ENCODE peak calls at places on chromosome 5, in nine cellular contexts. One of them, this sample, is unnamed.

GRCh38 chr5:54745599-54745998 is 228.0 kb downstream of the SNX18 start:
- DNase-seq in ELR: no peak
- DNase-seq in esophagus squamous epithelium: no peak
- DNase-seq in sciatic nerve: no peak
- DNase-seq in stimulated activated CD4-positive, alpha-beta T cell treated with anti-CD3 and anti-CD28 coated beads, Interleukin-12 subunit alpha, Interleukin-12 subunit beta, amount 100 ng/mL, for 24 hours: no peak
- DNase-seq in pancreas: no peak
- DNase-seq in fibroblast of the aortic adventitia: no peak
- DNase-seq in CD8-positive, alpha-beta memory T cell: no peak
- DNase-seq in A549: no peak
- DNase-seq in this sample: no peak

GRCh38 chr5:158658439-158659230 is 441.1 kb downstream of the EBF1 start:
- DNase-seq in stimulated activated CD4-positive, alpha-beta T cell treated with anti-CD3 and anti-CD28 coated beads, Interleukin-12 subunit alpha, Interleukin-12 subunit beta, amount 100 ng/mL, for 24 hours: no peak
- DNase-seq in A549: no peak
- DNase-seq in ELR: no peak
- DNase-seq in CD8-positive, alpha-beta memory T cell: no peak
- DNase-seq in fibroblast of the aortic adventitia: peak; percentile 56
- DNase-seq in esophagus squamous epithelium: no peak
- DNase-seq in sciatic nerve: no peak
- DNase-seq in pancreas: no peak
- DNase-seq in this sample: no peak

GRCh38 chr5:6349387-6349786 is 29.0 kb downstream of the MED10 start:
- DNase-seq in stimulated activated CD4-positive, alpha-beta T cell treated with anti-CD3 and anti-CD28 coated beads, Interleukin-12 subunit alpha, Interleukin-12 subunit beta, amount 100 ng/mL, for 24 hours: no peak
- DNase-seq in fibroblast of the aortic adventitia: no peak
- DNase-seq in esophagus squamous epithelium: no peak
- DNase-seq in CD8-positive, alpha-beta memory T cell: no peak
- DNase-seq in ELR: no peak
- DNase-seq in pancreas: no peak
- DNase-seq in sciatic nerve: no peak
- DNase-seq in A549: no peak
- DNase-seq in this sample: no peak

GRCh38 chr5:17282283-17283120 is 65.1 kb downstream of the BASP1 start:
- DNase-seq in pancreas: no peak
- DNase-seq in A549: no peak
- DNase-seq in sciatic nerve: no peak
- DNase-seq in CD8-positive, alpha-beta memory T cell: no peak
- DNase-seq in esophagus squamous epithelium: peak; percentile 3
- DNase-seq in ELR: no peak
- DNase-seq in fibroblast of the aortic adventitia: peak; percentile 6
- DNase-seq in stimulated activated CD4-positive, alpha-beta T cell treated with anti-CD3 and anti-CD28 coated beads, Interleukin-12 subunit alpha, Interleukin-12 subunit beta, amount 100 ng/mL, for 24 hours: no peak
- DNase-seq in this sample: peak; percentile 8

GRCh38 chr5:133242221-133242835 is 190.5 kb downstream of the HSPA4 start:
- DNase-seq in CD8-positive, alpha-beta memory T cell: no peak
- DNase-seq in A549: no peak
- DNase-seq in sciatic nerve: no peak
- DNase-seq in stimulated activated CD4-positive, alpha-beta T cell treated with anti-CD3 and anti-CD28 coated beads, Interleukin-12 subunit alpha, Interleukin-12 subunit beta, amount 100 ng/mL, for 24 hours: no peak
- DNase-seq in ELR: peak; percentile 17
- DNase-seq in pancreas: no peak
- DNase-seq in esophagus squamous epithelium: no peak
- DNase-seq in fibroblast of the aortic adventitia: no peak
- DNase-seq in this sample: no peak

GRCh38 chr5:170266570-170267379 is 30.8 kb downstream of the LCP2 start:
- DNase-seq in pancreas: no peak
- DNase-seq in sciatic nerve: no peak
- DNase-seq in CD8-positive, alpha-beta memory T cell: peak; percentile 49
- DNase-seq in ELR: no peak
- DNase-seq in esophagus squamous epithelium: no peak
- DNase-seq in stimulated activated CD4-positive, alpha-beta T cell treated with anti-CD3 and anti-CD28 coated beads, Interleukin-12 subunit alpha, Interleukin-12 subunit beta, amount 100 ng/mL, for 24 hours: no peak
- DNase-seq in A549: no peak
- DNase-seq in fibroblast of the aortic adventitia: no peak
- DNase-seq in this sample: no peak

GRCh38 chr5:130135506-130135905 is 231.2 kb downstream of the CHSY3 start:
- DNase-seq in pancreas: no peak
- DNase-seq in stimulated activated CD4-positive, alpha-beta T cell treated with anti-CD3 and anti-CD28 coated beads, Interleukin-12 subunit alpha, Interleukin-12 subunit beta, amount 100 ng/mL, for 24 hours: no peak
- DNase-seq in sciatic nerve: no peak
- DNase-seq in esophagus squamous epithelium: no peak
- DNase-seq in A549: no peak
- DNase-seq in ELR: peak; percentile 27
- DNase-seq in fibroblast of the aortic adventitia: peak; percentile 79
- DNase-seq in CD8-positive, alpha-beta memory T cell: no peak
- DNase-seq in this sample: peak; percentile 1

GRCh38 chr5:151107738-151108520 is 27.1 kb upstream of the TNIP1 start:
- DNase-seq in CD8-positive, alpha-beta memory T cell: no peak
- DNase-seq in sciatic nerve: no peak
- DNase-seq in A549: no peak
- DNase-seq in pancreas: peak; percentile 87
- DNase-seq in ELR: no peak
- DNase-seq in fibroblast of the aortic adventitia: peak; percentile 60
- DNase-seq in esophagus squamous epithelium: no peak
- DNase-seq in stimulated activated CD4-positive, alpha-beta T cell treated with anti-CD3 and anti-CD28 coated beads, Interleukin-12 subunit alpha, Interleukin-12 subunit beta, amount 100 ng/mL, for 24 hours: no peak
- DNase-seq in this sample: no peak

GRCh38 chr5:140555747-140556312 is 1.4 kb downstream of the SRA1 start:
- DNase-seq in ELR: no peak
- DNase-seq in sciatic nerve: no peak
- DNase-seq in fibroblast of the aortic adventitia: no peak
- DNase-seq in CD8-positive, alpha-beta memory T cell: no peak
- DNase-seq in esophagus squamous epithelium: no peak
- DNase-seq in stimulated activated CD4-positive, alpha-beta T cell treated with anti-CD3 and anti-CD28 coated beads, Interleukin-12 subunit alpha, Interleukin-12 subunit beta, amount 100 ng/mL, for 24 hours: no peak
- DNase-seq in A549: no peak
- DNase-seq in pancreas: no peak
- DNase-seq in this sample: no peak

GRCh38 chr5:55232194-55232984 is 1.0 kb downstream of the CCNO start:
- DNase-seq in A549: peak; percentile 38
- DNase-seq in CD8-positive, alpha-beta memory T cell: no peak
- DNase-seq in ELR: peak; percentile 46
- DNase-seq in esophagus squamous epithelium: no peak
- DNase-seq in stimulated activated CD4-positive, alpha-beta T cell treated with anti-CD3 and anti-CD28 coated beads, Interleukin-12 subunit alpha, Interleukin-12 subunit beta, amount 100 ng/mL, for 24 hours: no peak
- DNase-seq in fibroblast of the aortic adventitia: peak; percentile 11
- DNase-seq in pancreas: peak; percentile 67
- DNase-seq in sciatic nerve: no peak
- DNase-seq in this sample: peak; percentile 15

GRCh38 chr5:173567548-173567947 is 48.9 kb downstream of the BOD1 start:
- DNase-seq in pancreas: no peak
- DNase-seq in esophagus squamous epithelium: no peak
- DNase-seq in CD8-positive, alpha-beta memory T cell: no peak
- DNase-seq in fibroblast of the aortic adventitia: peak; percentile 46
- DNase-seq in stimulated activated CD4-positive, alpha-beta T cell treated with anti-CD3 and anti-CD28 coated beads, Interleukin-12 subunit alpha, Interleukin-12 subunit beta, amount 100 ng/mL, for 24 hours: no peak
- DNase-seq in A549: no peak
- DNase-seq in ELR: peak; percentile 51
- DNase-seq in sciatic nerve: no peak
- DNase-seq in this sample: peak; percentile 88

GRCh38 chr5:55140908-55141665 is 18.9 kb upstream of the GPX8 start:
- DNase-seq in A549: no peak
- DNase-seq in CD8-positive, alpha-beta memory T cell: no peak
- DNase-seq in ELR: no peak
- DNase-seq in esophagus squamous epithelium: no peak
- DNase-seq in stimulated activated CD4-positive, alpha-beta T cell treated with anti-CD3 and anti-CD28 coated beads, Interleukin-12 subunit alpha, Interleukin-12 subunit beta, amount 100 ng/mL, for 24 hours: no peak
- DNase-seq in fibroblast of the aortic adventitia: no peak
- DNase-seq in sciatic nerve: no peak
- DNase-seq in pancreas: no peak
- DNase-seq in this sample: no peak